ENCODE peak calls at places on chromosomes 16 and 17, in six cellular contexts. N, M, Q, Z, P and U are unnamed samples.

GRCh38 chr17:31564291-31564690 is 172.8 kb downstream of the RAB11FIP4 start:
- DNase-seq in Z (no peak), P (no peak), N (peak; percentile 30), Q (no peak), M (no peak), U (no peak)

GRCh38 chr17:46011711-46012505 is 12.9 kb downstream of the STH start:
- DNase-seq in Z (no peak), Q (no peak), N (no peak), P (no peak), M (no peak), U (no peak)

GRCh38 chr17:1779571-1780074 is 17.8 kb downstream of the SERPINF1 start:
- DNase-seq in Z (no peak), P (no peak), N (peak; percentile 95), Q (peak; percentile 90), M (peak; percentile 83), U (no peak)

GRCh38 chr17:58982626-58983025 is 124.1 kb downstream of the TRIM37 start:
- DNase-seq in M (no peak), Z (no peak), Q (no peak), P (no peak), N (no peak), U (no peak)

GRCh38 chr17:39939588-39940419 is 12.3 kb downstream of the LRRC3C start:
- DNase-seq in Q (peak; percentile 84), P (no peak), M (peak; percentile 71), Z (no peak), N (peak; percentile 93), U (no peak)

GRCh38 chr16:57372372-57373116 is at the start of gene CX3CL1:
- DNase-seq in Z (no peak), Q (no peak), N (peak; percentile 42), P (no peak), M (peak; percentile 38), U (peak; percentile 97)

GRCh38 chr16:2149630-2150417 is 1.4 kb downstream of the RAB26 start:
- DNase-seq in N (peak; percentile 42), Z (no peak), P (no peak), Q (no peak), M (peak; percentile 22), U (no peak)

GRCh38 chr16:52078716-52079655 is 468.0 kb downstream of the TOX3 start:
- DNase-seq in Z (no peak), Q (no peak), M (no peak), N (no peak), P (peak; percentile 6), U (no peak)

GRCh38 chr17:59668816-59669215 is 38.4 kb downstream of the PTRH2 start:
- DNase-seq in N (peak; percentile 94), Z (no peak), P (no peak), M (peak; percentile 63), Q (peak; percentile 94), U (no peak)

GRCh38 chr16:73076291-73076959 is 28.5 kb upstream of the ZFHX3 start:
- DNase-seq in Q (no peak), M (no peak), N (no peak), P (no peak), Z (no peak), U (no peak)

GRCh38 chr17:14359251-14359939 is 58.5 kb downstream of the HS3ST3B1 start:
- DNase-seq in M (no peak), N (no peak), Q (no peak), P (no peak), Z (no peak), U (no peak)

GRCh38 chr16:28316056-28316455 is 23.7 kb downstream of the SBK1 start:
- DNase-seq in P (no peak), Q (no peak), Z (no peak), M (no peak), N (no peak), U (no peak)

GRCh38 chr17:27856676-27857429 is 36.3 kb downstream of the LYRM9 start:
- DNase-seq in M (no peak), P (no peak), Z (no peak), N (no peak), Q (no peak), U (no peak)

GRCh38 chr17:82242698-82242976 is 13.8 kb downstream of the SLC16A3 start:
- DNase-seq in Z (no peak), M (peak; percentile 41), P (no peak), Q (no peak), N (no peak), U (no peak)

GRCh38 chr16:68126395-68126794 is 41.2 kb downstream of the NFATC3 start:
- DNase-seq in Z (no peak), N (no peak), P (no peak), Q (no peak), M (no peak), U (no peak)

GRCh38 chr17:79651751-79652150 is 40.9 kb upstream of the RBFOX3 start:
- DNase-seq in P (peak; percentile 11), Z (no peak), Q (no peak), M (no peak), N (no peak), U (peak; percentile 11)

GRCh38 chr17:66203274-66204015 is 11.5 kb upstream of the CEP112 start:
- DNase-seq in Z (no peak), P (no peak), N (no peak), M (no peak), Q (no peak), U (no peak)

GRCh38 chr16:75343311-75343710 is 90.0 kb downstream of the CFDP1 start:
- DNase-seq in N (peak; percentile 21), M (no peak), Z (no peak), P (no peak), Q (no peak), U (no peak)

GRCh38 chr17:29749045-29749825 is 126.5 kb upstream of the CORO6 start:
- DNase-seq in P (no peak), Z (no peak), Q (no peak), N (no peak), M (peak; percentile 76), U (no peak)

GRCh38 chr17:78641243-78641642 is 64.0 kb upstream of the DNAH17 start:
- DNase-seq in P (no peak), Q (no peak), N (no peak), Z (no peak), M (no peak), U (no peak)

GRCh38 chr17:38789185-38789584 is 10.2 kb downstream of the PIP4K2B start:
- DNase-seq in M (no peak), P (no peak), Q (no peak), N (peak; percentile 72), Z (no peak), U (no peak)

GRCh38 chr16:79089735-79090284 is 510.7 kb downstream of the MAF start:
- DNase-seq in N (no peak), M (no peak), Z (no peak), P (no peak), Q (no peak), U (no peak)

GRCh38 chr17:34252138-34252889 is 2.8 kb upstream of the CCL2 start:
- DNase-seq in P (no peak), M (peak; percentile 24), Z (no peak), Q (no peak), N (peak; percentile 96), U (peak; percentile 81)

GRCh38 chr16:47069291-47069690 is 74.5 kb downstream of the NETO2 start:
- DNase-seq in P (no peak), Q (no peak), Z (no peak), M (no peak), N (no peak), U (no peak)

GRCh38 chr17:35890774-35891155 is 10.6 kb upstream of the CCL5 start:
- DNase-seq in P (peak; percentile 54), Q (no peak), M (no peak), Z (peak; percentile 5), N (no peak), U (no peak)

GRCh38 chr16:6106061-6106460 is 1008.5 kb upstream of the EEF2KMT start:
- DNase-seq in N (no peak), M (no peak), P (no peak), Z (no peak), Q (no peak), U (no peak)

GRCh38 chr16:88614818-88615580 is 23.4 kb upstream of the IL17C start:
- DNase-seq in P (no peak), Z (no peak), Q (no peak), M (no peak), N (no peak), U (no peak)

GRCh38 chr16:59210955-59211541 is 476.9 kb upstream of the GOT2 start:
- DNase-seq in Q (peak; percentile 25), M (no peak), Z (no peak), P (no peak), N (peak; percentile 94), U (peak; percentile 65)

GRCh38 chr17:50154604-50155003 is 4.1 kb upstream of the PPP1R9B start:
- DNase-seq in Q (no peak), N (no peak), M (no peak), Z (no peak), P (no peak), U (no peak)

GRCh38 chr16:23784811-23785447 is 30.1 kb downstream of the CHP2 start:
- DNase-seq in Z (no peak), M (peak; percentile 76), P (no peak), N (peak; percentile 37), Q (no peak), U (no peak)

GRCh38 chr17:1882836-1883235 is 53.0 kb downstream of the RPA1 start:
- DNase-seq in Z (no peak), N (peak; percentile 42), M (peak; percentile 46), P (peak; percentile 4), Q (no peak), U (no peak)

GRCh38 chr17:12659500-12659899 is 6.2 kb upstream of the MYOCD start:
- DNase-seq in Q (no peak), M (peak; percentile 60), Z (no peak), P (no peak), N (peak; percentile 64), U (no peak)